ENCODE peak calls at places on chromosomes 13 and 19, in nine cellular contexts. W, X, U, M, R, T, K, N and E are unnamed samples.

GRCh38 chr13:35743165-35743564 is 266.7 kb upstream of the MAB21L1 start:
- DNase-seq in R (no peak), K (no peak), U (no peak), X (no peak), T (no peak), N (no peak), W (no peak), M (no peak), E (no peak)

GRCh38 chr19:49149652-49150105 is 5.5 kb downstream of the HRC start:
- DNase-seq in M (no peak), X (no peak), W (no peak), K (peak), U (no peak), N (peak), T (peak), R (peak), E (peak)

GRCh38 chr19:17757125-17757524 is 5.8 kb downstream of the FCHO1 start:
- DNase-seq in W (no peak), T (no peak), K (no peak), U (no peak), M (no peak), R (no peak), X (no peak), N (no peak), E (peak)

GRCh38 chr19:33373701-33374405 is at the start of gene CEBPG:
- DNase-seq in M (no peak), U (peak), W (peak), X (peak), R (peak), T (peak), K (peak), N (peak), E (peak)

GRCh38 chr13:44698076-44698475 is 121.9 kb upstream of the TSC22D1 start:
- DNase-seq in W (no peak), R (no peak), X (no peak), M (no peak), T (no peak), U (no peak), K (no peak), N (peak), E (no peak)

GRCh38 chr13:99991806-99992242 is 10.2 kb downstream of the ZIC2 start:
- DNase-seq in W (no peak), U (no peak), M (no peak), T (no peak), R (no peak), N (peak), K (peak), X (no peak), E (no peak)

GRCh38 chr19:30651691-30652090 is 279.5 kb downstream of the ZNF536 start:
- DNase-seq in K (no peak), U (no peak), M (no peak), N (no peak), X (no peak), R (no peak), T (no peak), W (no peak), E (no peak)

GRCh38 chr19:48493718-48494515 is 17.7 kb downstream of the LMTK3 start:
- DNase-seq in M (no peak), R (no peak), U (no peak), T (no peak), N (no peak), W (no peak), X (no peak), K (no peak), E (no peak)

GRCh38 chr13:74715718-74716117 is 581.5 kb upstream of the KLF12 start:
- DNase-seq in M (no peak), X (no peak), U (no peak), K (no peak), R (no peak), W (no peak), T (no peak), N (no peak), E (no peak)

GRCh38 chr13:41007359-41008118 is 11.6 kb downstream of the ELF1 start:
- DNase-seq in T (no peak), R (peak), X (no peak), W (no peak), M (no peak), K (no peak), N (no peak), U (peak), E (no peak)

GRCh38 chr19:15110418-15110815 is 3.2 kb downstream of the SYDE1 start:
- DNase-seq in U (no peak), X (no peak), T (no peak), W (no peak), K (peak), M (no peak), R (no peak), N (no peak), E (no peak)

GRCh38 chr13:62643799-62644484 is 1228.3 kb upstream of the PCDH20 start:
- DNase-seq in K (no peak), W (no peak), T (no peak), R (no peak), N (no peak), X (no peak), U (no peak), M (no peak), E (peak)

GRCh38 chr19:27740396-27740795 is 1472.6 kb downstream of the UQCRFS1 start:
- DNase-seq in W (no peak), K (no peak), X (no peak), M (no peak), T (no peak), R (no peak), U (no peak), N (no peak), E (no peak)

GRCh38 chr13:113052206-113052605 is 53.4 kb upstream of the F7 start:
- DNase-seq in M (no peak), U (no peak), X (no peak), R (no peak), N (no peak), T (no peak), W (no peak), K (no peak), E (no peak)

GRCh38 chr19:18637644-18638630 is 1.1 kb downstream of the KLHL26 start:
- DNase-seq in M (no peak), X (no peak), K (peak), T (peak), U (no peak), R (peak), W (no peak), N (no peak), E (peak)

GRCh38 chr13:72151241-72151640 is 284.2 kb upstream of the DACH1 start:
- DNase-seq in T (no peak), W (no peak), N (no peak), U (no peak), X (no peak), M (no peak), R (no peak), K (no peak), E (no peak)